ENCODE peak calls at places on chromosomes 11 and 22, in four cellular contexts. R is fibroblast of pulmonary artery, U is stomach, P is cardiac muscle cell. X is an unnamed sample.
A peak's percentile ranks its signal among the peaks of the same experiment; 100 is the strongest.

GRCh38 chr11:10452211-10452767 is 2.8 kb upstream of the AMPD3 start:
- DNase-seq in R (no peak), U (no peak), P (no peak), X (no peak)

GRCh38 chr11:80103149-80103859 is 662.5 kb upstream of the TENM4 start:
- DNase-seq in R (peak; percentile 60), U (no peak), P (peak; percentile 71), X (no peak)

GRCh38 chr11:69563946-69564780 is 76.8 kb upstream of the CCND1 start:
- DNase-seq in R (no peak), U (no peak), P (no peak), X (no peak)

GRCh38 chr22:28801845-28802594 is 1.7 kb upstream of the XBP1 start:
- DNase-seq in R (no peak), U (peak; percentile 65), P (no peak), X (peak; percentile 41)

GRCh38 chr11:127345819-127346459 is 345.4 kb upstream of the KIRREL3 start:
- DNase-seq in R (peak; percentile 37), U (no peak), P (peak; percentile 28), X (peak; percentile 21)

GRCh38 chr11:6253196-6253595 is 6.4 kb upstream of the CCKBR start:
- DNase-seq in R (no peak), U (no peak), P (no peak), X (no peak)

GRCh38 chr11:56841210-56841810 is 92.8 kb upstream of the OR9G4 start:
- DNase-seq in R (peak; percentile 77), U (peak; percentile 58), P (peak; percentile 78), X (peak; percentile 67)

GRCh38 chr11:79013509-79013908 is 427.3 kb downstream of the TENM4 start:
- DNase-seq in R (peak; percentile 23), U (no peak), P (peak; percentile 15), X (no peak)

GRCh38 chr11:44928807-44929206 is 21.9 kb downstream of the TP53I11 start:
- DNase-seq in R (no peak), U (no peak), P (no peak), X (no peak)

GRCh38 chr22:23903328-23903971 is 9.3 kb downstream of the MIF start:
- DNase-seq in R (no peak), U (no peak), P (no peak), X (no peak)

GRCh38 chr11:27514558-27514957 is 8.0 kb upstream of the LIN7C start:
- DNase-seq in R (peak; percentile 49), U (no peak), P (peak; percentile 45), X (no peak)

GRCh38 chr11:123137496-123138270 is 57.4 kb downstream of the CLMP start:
- DNase-seq in R (peak; percentile 80), U (peak; percentile 47), P (peak; percentile 91), X (no peak)

GRCh38 chr22:46134111-46134705 is 16.1 kb upstream of the PPARA start:
- DNase-seq in R (no peak), U (no peak), P (no peak), X (no peak)

GRCh38 chr22:47407626-47408025 is 645.2 kb downstream of the TBC1D22A start:
- DNase-seq in R (no peak), U (no peak), P (no peak), X (no peak)

GRCh38 chr11:629237-629583 is 2.2 kb upstream of the SCT start:
- DNase-seq in R (no peak), U (no peak), P (no peak), X (no peak)

GRCh38 chr11:2997406-2997805 is 5.3 kb upstream of the NAP1L4 start:
- DNase-seq in R (no peak), U (peak; percentile 5), P (no peak), X (no peak)

GRCh38 chr11:72225411-72225951 is 914 bp downstream of the INPPL1 start:
- DNase-seq in R (no peak), U (no peak), P (peak; percentile 10), X (no peak)

GRCh38 chr22:28907311-28908008 is 24.1 kb downstream of the ZNRF3 start:
- DNase-seq in R (no peak), U (no peak), P (no peak), X (no peak)

GRCh38 chr11:134509381-134510068 is 97.5 kb upstream of the B3GAT1 start:
- DNase-seq in R (no peak), U (peak; percentile 25), P (no peak), X (no peak)

GRCh38 chr11:119531623-119532022 is 108.7 kb upstream of the THY1 start:
- DNase-seq in R (no peak), U (no peak), P (no peak), X (no peak)

GRCh38 chr11:19232910-19233503 is 7.7 kb downstream of the E2F8 start:
- DNase-seq in R (peak; percentile 88), U (no peak), P (peak; percentile 76), X (no peak)

GRCh38 chr11:73314121-73314948 is 6.3 kb downstream of the ARHGEF17 start:
- DNase-seq in R (peak; percentile 73), U (no peak), P (peak; percentile 80), X (no peak)

GRCh38 chr22:19143967-19144400 is 467 bp downstream of the ESS2 start:
- DNase-seq in R (no peak), U (no peak), P (peak; percentile 6), X (peak; percentile 14)

GRCh38 chr11:42161886-42162285 is 702.4 kb upstream of the LRRC4C start:
- DNase-seq in R (peak; percentile 88), U (no peak), P (peak; percentile 83), X (no peak)

DNA sequence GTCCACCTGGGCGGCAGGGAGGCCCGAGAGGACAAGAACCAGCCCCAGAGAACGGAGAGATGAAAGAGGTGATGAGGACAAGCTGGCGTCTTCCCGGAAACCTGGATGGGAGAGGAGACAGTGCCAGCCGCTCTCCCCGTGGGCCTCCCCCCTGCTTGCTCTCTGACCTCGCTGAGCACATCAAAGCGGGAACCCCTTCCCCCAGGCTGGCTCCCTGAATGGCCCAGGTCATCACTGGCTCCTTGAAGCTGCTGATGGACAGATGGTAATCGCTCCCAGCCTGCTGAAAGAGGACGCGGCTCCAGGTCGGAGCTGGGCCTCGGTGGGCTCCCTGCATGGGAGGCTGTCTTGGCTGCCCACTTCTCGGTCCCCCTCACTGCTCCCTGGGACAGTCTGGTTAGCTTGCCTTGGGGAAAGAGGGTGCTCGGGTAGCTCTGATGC is 18.4 kb downstream of the RPUSD4 start:
- DNase-seq in R (no peak), U (no peak), P (no peak), X (no peak)
- TF ChIP-seq CTCF in R (no peak), U (no peak), P (no peak), X (no peak)

GRCh38 chr11:59669611-59670009 is 773 bp upstream of the PATL1 start:
- DNase-seq in R (peak; percentile 78), U (peak; percentile 34), P (peak; percentile 80), X (peak; percentile 21)
- TF ChIP-seq CTCF in R (no peak), U (no peak), P (no peak), X (no peak)

GRCh38 chr22:17540481-17540880 is 22.8 kb upstream of the SLC25A18 start:
- DNase-seq in R (no peak), U (no peak), P (no peak), X (no peak)
- TF ChIP-seq CTCF in R (no peak), U (no peak), P (no peak), X (no peak)

DNA sequence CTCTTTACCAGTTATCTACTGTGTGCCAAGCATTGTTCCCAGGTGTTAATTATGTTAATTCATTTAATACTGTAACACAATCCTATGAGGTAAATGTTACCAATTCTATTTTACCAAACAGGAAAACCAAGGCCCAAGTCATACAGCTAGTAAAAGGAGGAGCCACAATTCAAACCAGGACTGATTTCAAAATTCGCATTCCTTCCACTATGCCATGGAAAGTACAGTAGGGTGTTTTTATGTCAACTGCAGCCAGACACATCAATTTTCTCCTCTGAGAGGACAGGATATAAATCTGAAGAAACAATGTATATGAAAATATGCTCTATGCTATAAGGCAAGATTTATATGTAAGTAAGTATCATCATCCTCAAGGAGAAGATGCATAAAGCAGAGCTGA is 104.3 kb downstream of the RPL27A start:
- DNase-seq in R (peak; percentile 52), U (no peak), P (peak; percentile 56), X (no peak)
- TF ChIP-seq CTCF in R (peak; percentile 34), U (no peak), P (peak; percentile 38), X (no peak)

DNA sequence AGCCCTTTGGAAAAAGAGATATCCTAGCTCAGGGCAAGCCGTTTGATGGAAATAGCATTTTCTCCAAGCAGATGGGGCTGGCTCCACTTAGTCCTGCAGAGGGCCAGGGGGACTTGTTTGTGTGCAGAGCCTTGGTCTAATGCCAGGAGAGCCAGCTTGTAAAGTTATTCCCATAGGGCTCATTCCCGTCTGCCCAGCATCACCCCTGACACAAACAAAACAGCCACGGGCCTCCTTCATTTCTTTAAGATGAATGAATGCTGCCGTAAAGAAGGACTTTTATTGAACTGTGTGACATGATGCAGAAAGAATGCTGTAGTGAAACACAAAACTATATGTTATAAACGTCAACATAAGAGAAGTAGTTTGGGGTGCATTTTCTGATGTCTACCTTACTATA is 53.0 kb downstream of the NCAM1 start:
- DNase-seq in R (peak; percentile 9), U (no peak), P (peak; percentile 14), X (no peak)
- TF ChIP-seq CTCF in R (no peak), U (no peak), P (no peak), X (no peak)

DNA sequence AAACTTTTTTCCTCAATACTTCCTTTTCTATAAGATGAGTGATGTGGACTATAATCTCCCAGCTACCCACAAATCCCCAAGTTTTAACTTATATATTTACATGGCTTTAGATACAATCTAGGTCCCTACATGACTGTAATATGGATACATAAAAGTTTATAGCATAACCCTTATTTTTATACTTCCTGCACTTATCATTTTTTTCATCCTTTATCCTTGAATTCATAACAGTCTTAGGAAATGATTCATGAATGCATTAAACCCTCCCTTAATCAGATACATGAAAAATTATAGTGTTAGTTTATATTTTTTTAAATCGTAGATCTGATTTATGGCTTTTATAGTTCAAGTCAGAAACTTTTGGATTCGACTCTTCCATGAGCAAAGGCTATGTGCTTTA is 195.8 kb downstream of the MAML2 start:
- DNase-seq in R (no peak), U (no peak), P (no peak), X (no peak)
- TF ChIP-seq CTCF in R (no peak), U (no peak), P (no peak), X (no peak)

GRCh38 chr11:114176321-114176720 is 116.8 kb downstream of the ZBTB16 start:
- DNase-seq in R (no peak), U (peak; percentile 81), P (no peak), X (no peak)
- TF ChIP-seq CTCF in R (no peak), U (no peak), P (no peak), X (no peak)

GRCh38 chr11:121321614-121322243 is 29.2 kb downstream of the SC5D start:
- DNase-seq in R (peak; percentile 11), U (no peak), P (peak; percentile 20), X (peak; percentile 13)
- TF ChIP-seq CTCF in R (peak; percentile 7), U (peak; percentile 49), P (peak; percentile 18), X (no peak)

DNA sequence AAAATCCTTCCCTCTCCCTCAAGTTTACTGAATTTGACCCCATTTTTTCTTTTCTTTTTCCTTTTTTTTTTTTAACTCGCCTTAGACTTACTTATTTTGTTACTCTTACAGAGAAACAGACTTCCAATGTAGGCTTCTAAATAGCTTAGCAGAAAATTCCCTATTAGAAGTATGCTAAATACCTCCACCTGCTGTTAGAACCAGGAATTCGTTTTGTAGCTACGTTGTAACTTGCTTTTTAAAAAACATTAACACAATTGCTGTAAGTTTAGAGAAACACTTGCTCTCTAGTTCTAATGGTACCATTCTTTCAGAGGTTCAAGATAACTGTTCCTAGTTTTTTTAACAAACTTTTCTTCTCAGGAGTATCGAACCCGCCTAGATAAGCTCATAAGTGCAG is 324.2 kb downstream of the DCDC1 start:
- DNase-seq in R (peak; percentile 43), U (no peak), P (peak; percentile 14), X (no peak)
- TF ChIP-seq CTCF in R (peak; percentile 40), U (no peak), P (peak; percentile 17), X (no peak)